ENCODE peak calls at places on chromosomes 12 and 14, in four cellular contexts. F, A, B and Z are unnamed samples. For H3K27me3, the result is how much of the 10 kb centered on the place peaks cover.

GRCh38 chr12:65278576-65279386 is at the start of gene MSRB3:
- DNase-seq in A (peak), B (peak), F (peak), Z (peak)

GRCh38 chr14:49549881-49550280 is 36.3 kb downstream of the RPS29 start:
- DNase-seq in B (no peak), A (no peak), F (no peak), Z (no peak)

GRCh38 chr12:77796775-77797174 is 33.9 kb upstream of the NAV3 start:
- DNase-seq in B (no peak), F (no peak), A (no peak), Z (no peak)

GRCh38 chr12:69898236-69898635 is 73.2 kb downstream of the MYRFL start:
- DNase-seq in B (no peak), F (no peak), A (no peak), Z (no peak)

GRCh38 chr14:50354527-50354926 is 42.2 kb downstream of the CDKL1 start:
- DNase-seq in A (no peak), B (no peak), F (no peak), Z (no peak)

GRCh38 chr12:93751864-93752610 is 74.9 kb downstream of the CRADD start:
- DNase-seq in F (no peak), B (no peak), A (no peak), Z (no peak)

GRCh38 chr14:62301911-62302310 is 539.7 kb downstream of the SNAPC1 start:
- DNase-seq in B (no peak), F (no peak), A (no peak), Z (no peak)

GRCh38 chr14:67622675-67623074 is 3.0 kb downstream of the ARG2 start:
- DNase-seq in F (no peak), A (no peak), B (no peak), Z (no peak)

GRCh38 chr12:102454808-102455760 is 25.3 kb downstream of the IGF1 start:
- DNase-seq in A (no peak), B (peak), F (peak), Z (no peak)

GRCh38 chr12:94380507-94380906 is 79.2 kb downstream of the CEP83 start:
- DNase-seq in A (no peak), F (no peak), B (no peak), Z (no peak)

GRCh38 chr14:52663850-52664249 is 31.5 kb downstream of the ERO1A start:
- DNase-seq in F (no peak), A (no peak), B (no peak), Z (no peak)

GRCh38 chr12:89064780-89065179 is 287.5 kb downstream of the DUSP6 start:
- DNase-seq in A (no peak), B (no peak), F (no peak), Z (no peak)

GRCh38 chr14:53953828-53954550 is 2.6 kb downstream of the BMP4 start:
- DNase-seq in F (peak), A (no peak), B (peak), Z (peak)

GRCh38 chr14:37588956-37589737 is 5.9 kb downstream of the FOXA1 start:
- DNase-seq in A (no peak), F (no peak), B (no peak), Z (peak)

DNA sequence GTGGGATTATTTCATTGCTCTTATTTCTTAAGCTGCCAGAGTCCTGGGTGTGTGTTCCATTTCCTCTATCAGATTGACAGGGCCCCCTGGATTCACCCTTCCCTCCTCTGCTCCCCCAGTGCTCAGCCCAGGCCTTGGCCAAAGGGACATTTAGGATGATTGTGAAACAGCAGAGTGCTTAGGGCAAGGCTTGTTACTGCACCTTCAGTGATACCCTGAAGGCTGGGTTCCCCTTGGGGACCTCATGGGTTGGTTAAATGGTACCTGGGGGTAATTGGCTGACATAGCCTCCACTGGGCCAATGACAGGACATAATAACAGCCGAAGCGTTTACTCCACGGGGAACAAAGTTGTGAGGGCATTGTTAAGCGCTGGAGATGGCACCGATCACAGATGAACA is 1.3 kb upstream of the KRT72 start:
- DNase-seq in B (no peak), A (peak), F (no peak), Z (no peak)
- H3K27me3 ChIP-seq in B (under half), A (under half), F (under half), Z (under half)

DNA sequence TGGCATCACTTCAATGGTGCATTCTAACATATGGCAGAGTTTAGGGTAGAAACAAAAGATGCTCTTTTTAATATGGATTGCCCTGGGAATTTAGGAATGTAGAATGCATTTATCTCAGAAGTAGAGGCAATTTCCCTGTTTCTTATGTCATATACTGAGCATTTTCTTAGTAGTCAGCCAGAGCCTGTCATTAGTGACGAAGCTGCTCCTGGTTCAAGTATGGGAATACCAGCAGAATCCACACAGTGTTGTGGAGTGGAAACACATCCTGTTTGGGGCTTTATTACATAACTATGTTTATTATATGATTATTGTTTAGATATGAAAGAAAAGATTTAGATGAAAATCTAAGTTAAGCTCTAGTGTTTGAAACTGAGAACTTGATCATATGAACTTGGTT is 12.2 kb downstream of the CIPC start:
- DNase-seq in A (no peak), F (no peak), B (no peak), Z (no peak)
- H3K4me3 ChIP-seq in A (no peak), F (no peak), B (no peak), Z (no peak)

GRCh38 chr12:132376464-132376830 is 47.1 kb upstream of the GALNT9 start:
- DNase-seq in A (no peak), B (no peak), F (no peak), Z (no peak)

GRCh38 chr12:132375747-132376463 is 46.5 kb upstream of the GALNT9 start:
- DNase-seq in A (no peak), F (no peak), B (no peak), Z (no peak)

GRCh38 chr12:132373967-132374820 is 44.8 kb upstream of the GALNT9 start:
- DNase-seq in A (no peak), B (no peak), F (no peak), Z (no peak)

GRCh38 chr12:132377147-132377546 is 47.8 kb upstream of the GALNT9 start:
- DNase-seq in F (no peak), B (no peak), A (no peak), Z (no peak)

DNA sequence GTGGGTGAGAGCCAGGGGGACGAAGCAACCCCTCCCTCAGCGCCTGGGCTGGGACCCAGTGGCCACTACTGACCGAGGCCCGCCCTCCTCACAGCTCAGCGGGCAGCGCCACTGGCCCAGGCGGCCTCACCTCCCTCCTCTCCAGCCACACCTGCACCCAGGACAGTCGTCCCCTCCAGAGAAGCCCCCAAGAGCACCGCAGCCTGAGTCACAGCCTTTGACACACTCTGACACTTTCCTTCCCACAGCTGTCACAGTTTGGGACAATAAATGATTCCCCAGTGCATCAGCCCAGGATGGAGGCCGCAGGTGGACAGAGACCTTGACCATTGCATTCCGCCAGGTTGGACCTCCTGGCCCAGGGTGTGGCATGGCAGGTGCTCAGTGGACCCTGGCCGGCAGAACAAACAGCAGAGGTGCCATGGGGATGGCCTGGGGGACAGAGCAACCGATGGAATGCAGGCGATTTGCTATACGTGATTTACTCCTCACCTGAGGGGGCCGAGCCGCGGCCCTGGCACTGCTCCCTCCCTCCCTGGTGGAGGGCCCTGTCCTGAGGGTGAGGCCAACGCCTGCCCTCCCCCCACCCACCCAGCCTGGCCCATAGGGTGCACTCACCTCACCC is 45.5 kb upstream of the GALNT9 start:
- DNase-seq in B (no peak), F (no peak), A (no peak), Z (no peak)
- H3K27me3 ChIP-seq in B (under half), F (half or more), A (under half), Z (under half)

DNA sequence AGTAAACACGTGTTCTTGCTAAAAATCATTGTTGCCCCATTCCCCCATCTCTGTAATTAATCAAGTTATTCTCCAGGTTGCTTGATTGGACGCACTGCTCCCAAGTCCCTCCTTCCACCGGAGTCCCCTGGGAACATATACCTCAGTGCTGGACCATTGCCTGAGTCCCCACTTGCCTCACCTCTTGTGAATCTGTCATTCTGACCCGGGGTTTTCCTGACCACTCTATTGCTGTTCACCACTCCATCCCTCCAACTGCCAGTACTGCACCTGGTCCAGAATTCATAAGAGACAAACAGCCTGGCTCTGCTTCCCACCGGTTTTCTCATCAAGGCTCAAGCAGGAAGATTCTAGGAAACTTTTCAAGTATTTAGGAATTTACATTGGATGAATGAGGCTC is 555.9 kb downstream of the VRK1 start:
- DNase-seq in F (no peak), A (no peak), B (no peak), Z (no peak)
- H3K4me3 ChIP-seq in F (no peak), A (no peak), B (no peak), Z (no peak)

GRCh38 chr12:132196873-132197390 is 52.7 kb downstream of the NOC4L start:
- DNase-seq in F (no peak), B (no peak), A (no peak), Z (no peak)
- H3K27me3 ChIP-seq in F (under half), B (under half), A (under half), Z (under half)

DNA sequence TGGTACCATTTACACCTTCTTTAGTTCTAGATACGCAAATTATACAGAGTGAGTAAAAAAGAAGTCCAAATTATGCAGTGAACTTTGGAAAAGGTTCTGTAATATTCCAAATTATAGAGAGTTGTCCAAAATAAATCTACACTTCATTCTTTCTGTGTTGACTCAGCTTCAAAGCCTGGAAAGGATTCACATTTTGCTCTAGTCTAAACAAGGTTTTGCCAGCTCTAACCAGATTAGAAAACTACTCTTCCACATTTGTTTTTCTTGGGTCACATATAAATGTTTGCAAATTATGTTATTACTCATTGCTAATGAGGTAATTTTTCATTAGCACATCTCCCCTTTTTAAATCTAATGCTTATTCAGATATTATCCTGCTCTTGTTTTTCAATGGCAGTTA is 1562.4 kb upstream of the SEL1L start:
- DNase-seq in A (no peak), B (no peak), F (no peak), Z (no peak)
- H3K4me3 ChIP-seq in A (no peak), B (no peak), F (no peak), Z (no peak)

GRCh38 chr14:69570836-69571330 is 3.8 kb downstream of the CCDC177 start:
- DNase-seq in B (no peak), A (no peak), F (no peak), Z (no peak)
- H3K27me3 ChIP-seq in B (under half), A (under half), F (half or more), Z (under half)

DNA sequence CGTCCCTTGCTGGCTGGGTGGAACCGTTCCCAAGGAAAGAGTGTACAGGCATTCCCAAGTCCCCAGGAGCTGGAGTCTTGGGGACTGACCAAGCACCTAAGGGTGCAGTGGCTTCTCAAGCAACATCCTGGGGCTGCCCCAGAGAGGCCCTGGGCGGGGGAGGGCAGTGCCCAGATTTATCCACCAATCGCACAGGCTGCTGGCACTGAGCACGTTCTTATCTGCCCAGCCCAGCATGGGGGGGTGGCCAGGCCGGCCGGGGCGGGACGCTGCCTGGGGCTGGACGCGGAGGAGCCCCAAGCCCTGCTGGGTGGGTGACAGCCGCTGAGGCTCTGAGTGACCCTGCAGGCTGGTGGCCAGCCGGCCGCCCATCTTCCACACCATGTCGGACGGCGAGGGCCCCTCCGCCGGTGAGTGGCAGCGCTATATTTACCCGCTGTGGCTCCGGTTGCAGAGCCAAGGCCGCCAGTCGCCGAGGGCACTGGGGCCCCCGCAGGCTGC is 53.4 kb downstream of the CYP46A1 start:
- DNase-seq in A (no peak), F (peak), B (no peak), Z (no peak)
- H3K4me3 ChIP-seq in A (no peak), F (peak), B (peak), Z (no peak)